ENCODE peak calls at places on chromosomes 2 and 18, in six cellular contexts. F is choroid plexus epithelial cell; R is GM23338; B is activated gamma-delta T cell; D is astrocyte of the spinal cord; C is stimulated activated CD8-positive, alpha-beta memory T cell treated with anti-CD3 and anti-CD28 coated beads, Interleukin-4, amount 100 ng/mL, for 4 hours. J is an unnamed sample.

GRCh38 chr2:510839-511238 is 166.4 kb downstream of the TMEM18 start:
- DNase-seq in F (no peak), C (no peak), D (no peak), B (no peak), R (no peak), J (no peak)

GRCh38 chr2:44135771-44136170 is 32.9 kb upstream of the PPM1B start:
- DNase-seq in C (no peak), F (peak), R (peak), D (no peak), B (no peak), J (no peak)

GRCh38 chr2:60553992-60554648 is 666 bp upstream of the BCL11A start:
- DNase-seq in F (peak), C (no peak), D (peak), R (peak), B (no peak), J (no peak)

GRCh38 chr18:79585395-79586370 is 93.9 kb upstream of the CTDP1 start:
- DNase-seq in D (no peak), C (no peak), B (no peak), F (no peak), R (no peak), J (no peak)

GRCh38 chr2:182593394-182593707 is 122.7 kb upstream of the DNAJC10 start:
- DNase-seq in B (no peak), R (no peak), F (peak), D (peak), C (no peak), J (peak)

GRCh38 chr2:138023976-138024375 is 59.7 kb downstream of the HNMT start:
- DNase-seq in F (no peak), B (no peak), C (no peak), D (no peak), R (no peak), J (no peak)

GRCh38 chr2:208568203-208568602 is 161.6 kb downstream of the PTH2R start:
- DNase-seq in D (no peak), F (no peak), B (no peak), C (no peak), R (no peak), J (no peak)

GRCh38 chr2:128311755-128312341 is 6.8 kb downstream of the HS6ST1 start:
- DNase-seq in C (no peak), R (no peak), B (no peak), D (no peak), F (no peak), J (no peak)

GRCh38 chr2:134167015-134167414 is 86.9 kb upstream of the MGAT5 start:
- DNase-seq in D (peak), C (no peak), F (peak), R (no peak), B (no peak), J (no peak)

J was measured in renal cortical epithelial cell.